ENCODE peak calls at places on chromosomes 7 and 10, in ten cellular contexts. One of them, this sample, is unnamed.

GRCh38 chr10:113475381-113475807 is 77.5 kb upstream of the HABP2 start:
- DNase-seq in GM12878: no peak
- DNase-seq in GM23338: no peak
- DNase-seq in mammary epithelial cell: peak; percentile 64
- DNase-seq in fibroblast of lung: peak; percentile 91
- DNase-seq in hepatocyte: no peak
- DNase-seq in MM.1S: no peak
- DNase-seq in PC-9: peak; percentile 52
- DNase-seq in PC-3: peak; percentile 85
- DNase-seq in GM23248: peak; percentile 94
- DNase-seq in this sample: no peak

GRCh38 chr7:132551928-132552327 is 24.3 kb downstream of the PLXNA4 start:
- DNase-seq in GM12878: no peak
- DNase-seq in GM23338: no peak
- DNase-seq in mammary epithelial cell: no peak
- DNase-seq in fibroblast of lung: no peak
- DNase-seq in hepatocyte: no peak
- DNase-seq in MM.1S: no peak
- DNase-seq in PC-9: no peak
- DNase-seq in PC-3: no peak
- DNase-seq in GM23248: no peak
- DNase-seq in this sample: no peak

GRCh38 chr7:20152511-20152910 is 64.7 kb downstream of the MACC1 start:
- DNase-seq in GM12878: no peak
- DNase-seq in GM23338: no peak
- DNase-seq in mammary epithelial cell: peak; percentile 43
- DNase-seq in fibroblast of lung: no peak
- DNase-seq in hepatocyte: no peak
- DNase-seq in MM.1S: no peak
- DNase-seq in PC-9: peak; percentile 62
- DNase-seq in PC-3: peak; percentile 88
- DNase-seq in GM23248: peak; percentile 32
- DNase-seq in this sample: no peak

GRCh38 chr7:151631149-151631967 is 111.7 kb upstream of the RHEB start:
- DNase-seq in GM12878: peak; percentile 11
- DNase-seq in GM23338: peak; percentile 72
- DNase-seq in mammary epithelial cell: peak; percentile 41
- DNase-seq in fibroblast of lung: peak; percentile 39
- DNase-seq in hepatocyte: no peak
- DNase-seq in MM.1S: peak; percentile 67
- DNase-seq in PC-9: peak; percentile 73
- DNase-seq in PC-3: peak; percentile 42
- DNase-seq in GM23248: peak; percentile 68
- DNase-seq in this sample: peak; percentile 80

GRCh38 chr7:96414931-96415292 is 93.0 kb upstream of the SLC25A13 start:
- DNase-seq in GM12878: peak; percentile 7
- DNase-seq in GM23338: peak; percentile 70
- DNase-seq in mammary epithelial cell: peak; percentile 18
- DNase-seq in fibroblast of lung: no peak
- DNase-seq in hepatocyte: peak; percentile 57
- DNase-seq in MM.1S: peak; percentile 63
- DNase-seq in PC-9: no peak
- DNase-seq in PC-3: peak; percentile 72
- DNase-seq in GM23248: peak; percentile 58
- DNase-seq in this sample: peak; percentile 76

GRCh38 chr7:33905389-33906032 is at the start of gene BMPER:
- DNase-seq in GM12878: no peak
- DNase-seq in GM23338: peak; percentile 89
- DNase-seq in mammary epithelial cell: peak; percentile 37
- DNase-seq in fibroblast of lung: peak; percentile 37
- DNase-seq in hepatocyte: peak; percentile 70
- DNase-seq in MM.1S: peak; percentile 48
- DNase-seq in PC-9: no peak
- DNase-seq in PC-3: peak; percentile 14
- DNase-seq in GM23248: peak; percentile 85
- DNase-seq in this sample: peak; percentile 89

GRCh38 chr7:92137531-92137930 is 3.3 kb upstream of the CYP51A1 start:
- DNase-seq in GM12878: no peak
- DNase-seq in GM23338: no peak
- DNase-seq in mammary epithelial cell: no peak
- DNase-seq in fibroblast of lung: peak; percentile 33
- DNase-seq in hepatocyte: peak; percentile 22
- DNase-seq in MM.1S: no peak
- DNase-seq in PC-9: no peak
- DNase-seq in PC-3: peak; percentile 3
- DNase-seq in GM23248: no peak
- DNase-seq in this sample: no peak

GRCh38 chr10:80187465-80188409 is 17.6 kb downstream of the ANXA11 start:
- DNase-seq in GM12878: peak; percentile 56
- DNase-seq in GM23338: no peak
- DNase-seq in mammary epithelial cell: no peak
- DNase-seq in fibroblast of lung: no peak
- DNase-seq in hepatocyte: no peak
- DNase-seq in MM.1S: peak; percentile 91
- DNase-seq in PC-9: no peak
- DNase-seq in PC-3: peak; percentile 47
- DNase-seq in GM23248: no peak
- DNase-seq in this sample: no peak

GRCh38 chr10:67306588-67307205 is 380.9 kb downstream of the LRRTM3 start:
- DNase-seq in GM12878: no peak
- DNase-seq in GM23338: peak; percentile 82
- DNase-seq in mammary epithelial cell: peak; percentile 0
- DNase-seq in fibroblast of lung: peak; percentile 2
- DNase-seq in hepatocyte: peak; percentile 40
- DNase-seq in MM.1S: peak; percentile 39
- DNase-seq in PC-9: no peak
- DNase-seq in PC-3: peak; percentile 88
- DNase-seq in GM23248: peak; percentile 29
- DNase-seq in this sample: peak; percentile 55

GRCh38 chr10:58335306-58336005 is 650 bp downstream of the UBE2D1 start:
- DNase-seq in GM12878: no peak
- DNase-seq in GM23338: peak; percentile 53
- DNase-seq in mammary epithelial cell: peak; percentile 73
- DNase-seq in fibroblast of lung: peak; percentile 42
- DNase-seq in hepatocyte: peak; percentile 44
- DNase-seq in MM.1S: peak; percentile 15
- DNase-seq in PC-9: peak; percentile 96
- DNase-seq in PC-3: peak; percentile 94
- DNase-seq in GM23248: peak; percentile 72
- DNase-seq in this sample: peak; percentile 33

GRCh38 chr7:139873593-139874374 is 44.7 kb downstream of the TBXAS1 start:
- DNase-seq in GM12878: no peak
- DNase-seq in GM23338: no peak
- DNase-seq in mammary epithelial cell: no peak
- DNase-seq in fibroblast of lung: no peak
- DNase-seq in hepatocyte: no peak
- DNase-seq in MM.1S: no peak
- DNase-seq in PC-9: no peak
- DNase-seq in PC-3: no peak
- DNase-seq in GM23248: no peak
- DNase-seq in this sample: no peak

GRCh38 chr7:131040467-131040932 is 287.2 kb upstream of the MKLN1 start:
- DNase-seq in GM12878: no peak
- DNase-seq in GM23338: peak; percentile 87
- DNase-seq in mammary epithelial cell: peak; percentile 48
- DNase-seq in fibroblast of lung: peak; percentile 59
- DNase-seq in hepatocyte: peak; percentile 79
- DNase-seq in MM.1S: peak; percentile 71
- DNase-seq in PC-9: peak; percentile 77
- DNase-seq in PC-3: peak; percentile 79
- DNase-seq in GM23248: peak; percentile 78
- DNase-seq in this sample: peak; percentile 80

GRCh38 chr10:6929157-6929830 is 349.2 kb upstream of the PRKCQ start:
- DNase-seq in GM12878: no peak
- DNase-seq in GM23338: no peak
- DNase-seq in mammary epithelial cell: no peak
- DNase-seq in fibroblast of lung: no peak
- DNase-seq in hepatocyte: no peak
- DNase-seq in MM.1S: peak; percentile 58
- DNase-seq in PC-9: no peak
- DNase-seq in PC-3: no peak
- DNase-seq in GM23248: no peak
- DNase-seq in this sample: no peak
- H3K4me1 ChIP-seq in GM12878: peaks cover 32% of the 10 kb centered on the region
- H3K4me1 ChIP-seq in GM23338: peaks cover 10% of the 10 kb centered on the region
- H3K4me1 ChIP-seq in mammary epithelial cell: peaks cover 4% of the 10 kb centered on the region
- H3K4me1 ChIP-seq in fibroblast of lung: no peaks in the 10 kb centered on the region
- H3K4me1 ChIP-seq in hepatocyte: no peaks in the 10 kb centered on the region
- H3K4me1 ChIP-seq in MM.1S: peaks cover 60% of the 10 kb centered on the region
- H3K4me1 ChIP-seq in PC-9: no peaks in the 10 kb centered on the region
- H3K4me1 ChIP-seq in PC-3: no peaks in the 10 kb centered on the region
- H3K4me1 ChIP-seq in GM23248: peaks cover 11% of the 10 kb centered on the region
- H3K4me1 ChIP-seq in this sample: peaks cover 2% of the 10 kb centered on the region

GRCh38 chr7:138077809-138078208 is 1.6 kb downstream of the AKR1D1 start:
- DNase-seq in GM12878: no peak
- DNase-seq in GM23338: no peak
- DNase-seq in mammary epithelial cell: peak; percentile 30
- DNase-seq in fibroblast of lung: no peak
- DNase-seq in hepatocyte: no peak
- DNase-seq in MM.1S: no peak
- DNase-seq in PC-9: peak; percentile 47
- DNase-seq in PC-3: peak; percentile 57
- DNase-seq in GM23248: no peak
- DNase-seq in this sample: no peak
- TF ChIP-seq EZH2 in GM12878: no peak
- TF ChIP-seq EZH2 in GM23338: no peak
- TF ChIP-seq EZH2 in mammary epithelial cell: no peak
- TF ChIP-seq EZH2 in fibroblast of lung: no peak
- TF ChIP-seq EZH2 in hepatocyte: no peak
- TF ChIP-seq EZH2 in MM.1S: no peak
- TF ChIP-seq EZH2 in PC-9: no peak
- TF ChIP-seq EZH2 in PC-3: no peak
- TF ChIP-seq EZH2 in GM23248: no peak
- TF ChIP-seq EZH2 in this sample: no peak

GRCh38 chr10:101446947-101447346 is 93.0 kb downstream of the BTRC start:
- DNase-seq in GM12878: no peak
- DNase-seq in GM23338: no peak
- DNase-seq in mammary epithelial cell: no peak
- DNase-seq in fibroblast of lung: peak; percentile 6
- DNase-seq in hepatocyte: no peak
- DNase-seq in MM.1S: no peak
- DNase-seq in PC-9: no peak
- DNase-seq in PC-3: no peak
- DNase-seq in GM23248: no peak
- DNase-seq in this sample: no peak
- H3K4me1 ChIP-seq in GM12878: no peaks in the 10 kb centered on the region
- H3K4me1 ChIP-seq in GM23338: peaks cover 5% of the 10 kb centered on the region
- H3K4me1 ChIP-seq in mammary epithelial cell: no peaks in the 10 kb centered on the region
- H3K4me1 ChIP-seq in fibroblast of lung: no peaks in the 10 kb centered on the region
- H3K4me1 ChIP-seq in hepatocyte: no peaks in the 10 kb centered on the region
- H3K4me1 ChIP-seq in MM.1S: no peaks in the 10 kb centered on the region
- H3K4me1 ChIP-seq in PC-9: no peaks in the 10 kb centered on the region
- H3K4me1 ChIP-seq in PC-3: no peaks in the 10 kb centered on the region
- H3K4me1 ChIP-seq in GM23248: no peaks in the 10 kb centered on the region
- H3K4me1 ChIP-seq in this sample: peaks cover 61% of the 10 kb centered on the region

GRCh38 chr10:110643670-110644597 is at the start of gene RBM20:
- DNase-seq in GM12878: no peak
- DNase-seq in GM23338: peak; percentile 52
- DNase-seq in mammary epithelial cell: peak; percentile 43
- DNase-seq in fibroblast of lung: peak; percentile 43
- DNase-seq in hepatocyte: peak; percentile 54
- DNase-seq in MM.1S: no peak
- DNase-seq in PC-9: no peak
- DNase-seq in PC-3: peak; percentile 11
- DNase-seq in GM23248: peak; percentile 58
- DNase-seq in this sample: peak; percentile 82

GRCh38 chr10:110646417-110647135 is 2.4 kb downstream of the RBM20 start:
- DNase-seq in GM12878: no peak
- DNase-seq in GM23338: no peak
- DNase-seq in mammary epithelial cell: no peak
- DNase-seq in fibroblast of lung: no peak
- DNase-seq in hepatocyte: no peak
- DNase-seq in MM.1S: no peak
- DNase-seq in PC-9: no peak
- DNase-seq in PC-3: peak; percentile 13
- DNase-seq in GM23248: no peak
- DNase-seq in this sample: no peak

GRCh38 chr10:110647136-110647430 is 2.9 kb downstream of the RBM20 start:
- DNase-seq in GM12878: no peak
- DNase-seq in GM23338: no peak
- DNase-seq in mammary epithelial cell: no peak
- DNase-seq in fibroblast of lung: no peak
- DNase-seq in hepatocyte: no peak
- DNase-seq in MM.1S: no peak
- DNase-seq in PC-9: no peak
- DNase-seq in PC-3: peak; percentile 60
- DNase-seq in GM23248: no peak
- DNase-seq in this sample: no peak

GRCh38 chr10:110642980-110643655 is 1.0 kb upstream of the RBM20 start:
- DNase-seq in GM12878: no peak
- DNase-seq in GM23338: peak; percentile 80
- DNase-seq in mammary epithelial cell: no peak
- DNase-seq in fibroblast of lung: peak; percentile 31
- DNase-seq in hepatocyte: peak; percentile 33
- DNase-seq in MM.1S: no peak
- DNase-seq in PC-9: no peak
- DNase-seq in PC-3: no peak
- DNase-seq in GM23248: no peak
- DNase-seq in this sample: peak; percentile 85

DNA sequence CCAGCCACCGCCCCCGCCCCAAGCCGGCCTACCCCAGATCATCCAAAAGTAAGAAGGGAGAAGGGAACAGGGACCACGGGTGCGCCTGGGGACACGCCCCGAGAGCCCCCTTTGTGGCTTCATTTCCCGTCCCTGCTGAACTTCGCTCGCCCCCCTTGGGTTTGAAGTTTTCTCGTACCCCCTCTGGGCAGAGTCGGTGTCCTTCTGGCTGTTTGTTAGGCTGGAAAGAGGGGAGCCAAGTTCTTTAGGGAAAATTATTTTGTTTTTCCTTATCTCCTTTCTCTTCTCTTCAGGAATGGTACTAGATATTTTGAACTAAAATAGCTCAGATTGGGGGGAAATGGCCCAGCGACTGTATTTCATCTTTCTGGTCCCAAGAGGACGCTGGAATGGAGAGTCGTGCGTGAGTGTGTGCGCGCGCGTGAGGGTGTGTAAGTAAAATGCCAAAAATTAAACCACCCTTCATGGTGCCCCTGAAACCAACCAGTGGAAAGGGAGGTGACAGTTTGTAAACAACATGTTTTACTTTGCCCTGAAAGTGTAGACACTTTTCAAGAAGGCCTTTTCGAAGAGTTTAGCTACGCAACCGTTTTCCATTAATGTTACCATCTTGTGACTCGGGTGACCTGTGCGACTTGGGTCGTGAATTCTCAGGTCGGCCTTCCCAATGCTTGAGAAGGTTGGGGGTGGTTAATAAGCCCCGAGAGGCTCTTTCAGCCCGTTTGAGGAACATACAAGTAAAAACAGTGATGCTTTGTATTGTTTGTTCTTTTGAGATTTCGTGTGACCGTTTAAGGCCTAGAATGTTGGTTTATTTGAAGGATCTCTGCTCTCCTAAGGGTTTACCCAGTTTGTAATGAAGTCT is 694 bp downstream of the RBM20 start:
- DNase-seq in GM12878: no peak
- DNase-seq in GM23338: no peak
- DNase-seq in mammary epithelial cell: no peak
- DNase-seq in fibroblast of lung: no peak
- DNase-seq in hepatocyte: no peak
- DNase-seq in MM.1S: no peak
- DNase-seq in PC-9: no peak
- DNase-seq in PC-3: no peak
- DNase-seq in GM23248: no peak
- DNase-seq in this sample: peak; percentile 27
- TF ChIP-seq EZH2 in GM12878: no peak
- TF ChIP-seq EZH2 in GM23338: peak; percentile 72
- TF ChIP-seq EZH2 in mammary epithelial cell: no peak
- TF ChIP-seq EZH2 in fibroblast of lung: peak; percentile 64
- TF ChIP-seq EZH2 in hepatocyte: peak; percentile 33
- TF ChIP-seq EZH2 in MM.1S: no peak
- TF ChIP-seq EZH2 in PC-9: no peak
- TF ChIP-seq EZH2 in PC-3: no peak
- TF ChIP-seq EZH2 in GM23248: peak; percentile 15
- TF ChIP-seq EZH2 in this sample: peak; percentile 34

This sample was measured in neural progenitor cell.